ENCODE peak calls at places on chromosomes 1 and 21, in six cellular contexts. K is prostate gland, R is K562, Q is fibroblast of lung, Y is sigmoid colon, L is neural progenitor cell. O is an unnamed sample.

GRCh38 chr1:203675596-203676347 is 49.1 kb downstream of the ATP2B4 start:
- DNase-seq in Y (no peak), K (no peak), L (no peak), R (no peak), Q (no peak), O (no peak)

GRCh38 chr1:64608015-64608650 is 136.7 kb upstream of the RAVER2 start:
- DNase-seq in Q (peak; percentile 27), K (peak; percentile 47), L (no peak), Y (no peak), R (no peak), O (no peak)

GRCh38 chr1:7638078-7638477 is 133.0 kb upstream of the VAMP3 start:
- DNase-seq in Q (no peak), Y (no peak), K (no peak), L (peak; percentile 58), R (no peak), O (no peak)

GRCh38 chr1:19400875-19401854 is 84.2 kb downstream of the CAPZB start:
- DNase-seq in L (peak; percentile 73), Y (no peak), R (no peak), Q (peak; percentile 25), K (no peak), O (no peak)

GRCh38 chr1:44072204-44072603 is 40.9 kb upstream of the SLC6A9 start:
- DNase-seq in K (no peak), Q (peak; percentile 99), L (no peak), R (peak; percentile 30), Y (no peak), O (no peak)

GRCh38 chr1:32960819-32961355 is 3.7 kb downstream of the RNF19B start:
- DNase-seq in K (no peak), Q (no peak), R (no peak), Y (no peak), L (no peak), O (no peak)

GRCh38 chr1:88998716-88999115 is 6.3 kb upstream of the KYAT3 start:
- DNase-seq in Y (no peak), R (peak; percentile 42), L (peak; percentile 71), Q (peak; percentile 53), K (peak; percentile 59), O (no peak)

GRCh38 chr1:200401708-200402107 is 8.1 kb downstream of the ZNF281 start:
- DNase-seq in K (no peak), R (no peak), Y (no peak), L (no peak), Q (no peak), O (no peak)

GRCh38 chr1:200153277-200154055 is 126.0 kb downstream of the NR5A2 start:
- DNase-seq in R (no peak), L (no peak), Y (no peak), Q (no peak), K (no peak), O (no peak)

GRCh38 chr1:5639323-5639722 is 352.9 kb downstream of the NPHP4 start:
- DNase-seq in K (no peak), L (no peak), R (no peak), Q (no peak), Y (no peak), O (peak; percentile 41)

GRCh38 chr1:51276286-51276685 is 40.2 kb downstream of the RNF11 start:
- DNase-seq in R (no peak), Q (no peak), Y (no peak), K (no peak), L (no peak), O (no peak)

GRCh38 chr1:97849350-97850339 is 71.2 kb downstream of the DPYD start:
- DNase-seq in K (no peak), Q (peak; percentile 89), Y (no peak), R (no peak), L (no peak), O (no peak)

GRCh38 chr1:155077758-155078495 is 710 bp upstream of the EFNA3 start:
- DNase-seq in R (no peak), K (no peak), L (no peak), Q (no peak), Y (peak; percentile 61), O (no peak)

GRCh38 chr1:56780832-56781231 is 38.4 kb downstream of the FYB2 start:
- DNase-seq in R (no peak), Q (no peak), K (no peak), Y (no peak), L (peak; percentile 47), O (no peak)

GRCh38 chr21:45019887-45020537 is 54.4 kb upstream of the ADARB1 start:
- DNase-seq in Q (no peak), K (no peak), R (no peak), L (no peak), Y (peak; percentile 67), O (no peak)

GRCh38 chr1:15154480-15155036 is 1.0 kb downstream of the TMEM51 start:
- DNase-seq in Y (peak; percentile 85), K (peak; percentile 28), R (peak; percentile 54), Q (peak; percentile 29), L (peak; percentile 73), O (no peak)

GRCh38 chr1:11227106-11228077 is 35.0 kb downstream of the MTOR start:
- DNase-seq in Y (no peak), L (no peak), R (no peak), Q (no peak), K (no peak), O (no peak)

GRCh38 chr1:152756872-152757271 is 953 bp upstream of the KPRP start:
- DNase-seq in K (no peak), Y (no peak), R (no peak), Q (no peak), L (no peak), O (no peak)

DNA sequence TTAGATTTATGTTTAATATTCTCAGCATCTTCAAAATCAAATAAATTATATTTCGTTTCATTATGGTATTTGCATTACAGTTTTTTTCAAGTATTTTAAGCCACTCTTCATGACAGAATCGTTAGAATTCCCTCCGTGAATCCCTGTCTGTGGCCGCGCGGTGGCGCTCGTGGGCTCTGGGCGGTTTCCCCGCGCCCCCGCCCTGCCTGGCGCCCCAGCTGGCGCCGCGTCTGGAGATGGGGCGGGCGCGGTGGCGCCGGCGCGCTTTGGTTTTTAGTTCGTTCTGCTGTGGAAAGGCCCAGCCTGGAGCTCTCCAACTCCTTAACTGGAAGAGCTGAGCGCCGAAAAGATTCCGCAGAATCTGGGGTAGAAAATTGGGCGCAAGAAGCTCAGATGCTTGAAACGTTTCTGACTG is 25.7 kb downstream of the PRMT2 start:
- DNase-seq in L (peak; percentile 93), K (no peak), Y (peak; percentile 84), R (no peak), Q (peak; percentile 80), O (no peak)
- H3K4me3 ChIP-seq in L (peak overlapping the region; percentile 16), K (no peak overlapping the region), Y (peak overlapping the region; percentile 47), R (no peak overlapping the region), Q (peak overlapping the region; percentile 19), O (peak overlapping the region; percentile 66)

DNA sequence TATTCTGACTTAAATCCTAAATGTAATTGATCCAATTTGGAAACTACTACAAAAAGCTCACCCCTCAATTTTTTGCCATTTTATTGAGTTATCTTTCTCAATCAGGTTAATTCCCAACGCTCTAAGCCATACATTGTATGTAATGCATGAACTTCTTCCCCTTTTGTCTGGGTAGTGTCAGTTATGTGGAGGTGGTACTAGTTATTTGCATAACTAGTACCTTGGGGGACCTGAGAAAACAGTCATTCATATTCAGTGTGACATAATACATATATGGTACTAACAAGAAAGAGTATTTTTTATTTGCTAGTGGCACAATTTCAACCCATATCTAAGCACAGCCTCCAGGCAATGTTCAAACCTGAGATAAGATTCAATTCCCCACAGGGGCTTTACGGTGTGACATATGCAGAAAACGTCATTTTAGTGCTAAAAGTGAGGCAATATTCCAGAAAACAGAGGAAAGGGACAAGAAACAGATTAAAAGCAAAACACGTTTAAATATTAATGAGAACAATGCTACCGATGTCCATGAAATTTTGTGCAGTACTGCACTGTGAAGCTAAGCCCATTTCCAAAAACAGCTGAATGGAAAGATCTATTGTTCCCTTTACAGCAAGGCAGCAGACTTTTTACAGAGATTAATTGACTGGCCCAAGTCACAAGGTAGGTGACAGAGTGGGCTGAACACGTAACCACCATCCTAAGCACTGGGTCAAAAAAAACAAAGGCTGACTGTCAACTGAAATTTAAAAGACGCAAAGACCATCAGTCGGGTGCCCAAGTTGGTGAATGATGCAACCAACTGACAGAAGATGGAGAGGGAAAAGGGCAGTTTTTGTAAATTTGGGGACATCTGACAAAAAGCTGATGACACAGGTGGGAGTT is 1.4 kb downstream of the HLCS start:
- DNase-seq in Q (no peak), K (no peak), L (no peak), Y (no peak), R (no peak), O (no peak)
- H3K4me3 ChIP-seq in Q (peak overlapping the region; percentile 65), K (no peak overlapping the region), L (peak overlapping the region; percentile 94), Y (no peak overlapping the region), R (peak overlapping the region; percentile 89), O (peak overlapping the region; percentile 97)

DNA sequence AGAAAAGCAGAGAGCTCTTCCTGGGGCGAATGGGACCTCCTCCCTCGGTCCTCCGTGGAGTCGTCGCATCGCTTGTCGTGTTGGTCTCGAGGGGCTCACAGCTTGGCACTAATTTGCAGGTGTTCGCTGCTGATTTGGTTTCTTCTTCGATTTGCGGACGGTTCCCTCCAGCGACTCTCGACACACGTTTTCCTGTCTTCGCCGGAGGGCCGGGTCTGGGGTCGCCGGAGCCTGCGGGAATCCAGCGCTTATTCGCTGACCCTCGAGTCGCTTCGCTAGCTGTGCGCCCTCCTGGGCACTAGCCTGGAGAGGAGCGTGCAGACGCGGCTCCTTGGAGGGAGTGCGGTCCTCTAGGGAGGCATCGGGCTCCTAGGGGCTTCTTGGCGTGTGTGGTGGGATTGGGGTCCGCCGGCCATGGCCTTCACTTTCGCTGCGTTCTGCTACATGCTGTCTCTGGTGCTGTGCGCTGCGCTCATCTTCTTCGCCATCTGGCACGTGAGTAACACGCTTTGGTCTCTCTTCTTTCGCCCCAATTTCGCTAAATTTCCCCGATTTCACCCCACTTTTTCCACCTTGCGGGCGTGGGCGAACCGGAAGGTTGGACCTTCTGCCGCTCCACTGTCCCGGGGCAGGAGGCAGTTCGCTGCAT is 768 bp downstream of the CNIH3 start:
- DNase-seq in Y (no peak), K (no peak), Q (no peak), L (peak; percentile 62), R (no peak), O (no peak)
- H3K4me3 ChIP-seq in Y (peak overlapping the region; percentile 33), K (peak overlapping the region; percentile 15), Q (peak overlapping the region; percentile 84), L (peak overlapping the region; percentile 64), R (no peak overlapping the region), O (peak overlapping the region; percentile 67)

GRCh38 chr1:85992756-85993155 is 163.8 kb downstream of the COL24A1 start:
- DNase-seq in Y (no peak), K (no peak), L (no peak), Q (peak; percentile 67), R (no peak), O (no peak)
- H3K4me3 ChIP-seq in Y (peak overlapping the region; percentile 19), K (no peak overlapping the region), L (no peak overlapping the region), Q (peak overlapping the region; percentile 5), R (no peak overlapping the region), O (no peak overlapping the region)

DNA sequence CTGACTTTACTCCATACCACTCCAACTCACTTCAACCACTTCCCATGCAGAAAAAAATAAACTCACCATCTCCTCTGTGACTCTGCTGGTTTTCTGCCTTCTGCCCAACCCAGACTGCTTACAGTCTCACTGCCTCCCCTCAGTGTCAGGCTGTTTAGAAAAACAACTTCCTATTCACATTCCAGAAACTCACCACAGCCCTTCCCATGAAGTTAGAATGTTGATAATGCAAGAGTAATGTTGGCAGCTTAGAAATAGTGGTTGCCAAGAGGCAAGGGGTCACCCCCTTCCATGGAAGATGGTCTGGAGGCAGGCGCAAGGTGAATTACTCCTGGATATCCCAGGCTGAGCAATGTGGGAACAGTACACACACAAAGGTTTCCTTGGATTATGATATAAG is at the start of gene SELP:
- DNase-seq in L (no peak), K (no peak), Q (peak; percentile 15), R (no peak), Y (no peak), O (no peak)
- H3K4me3 ChIP-seq in L (no peak within 1 kb of the TSS), K (no peak within 1 kb of the TSS), Q (no peak within 1 kb of the TSS), R (no peak within 1 kb of the TSS), Y (no peak within 1 kb of the TSS), O (no peak within 1 kb of the TSS)

GRCh38 chr1:23694371-23694770 is 2.8 kb downstream of the RPL11 start:
- DNase-seq in Q (no peak), L (no peak), R (no peak), K (no peak), Y (no peak), O (no peak)
- H3K4me3 ChIP-seq in Q (peak overlapping the region; percentile 23), L (no peak overlapping the region), R (peak overlapping the region; percentile 85), K (no peak overlapping the region), Y (no peak overlapping the region), O (no peak overlapping the region)

O was measured in coronary artery.